ENCODE peak calls at places on chromosomes 1 and 21, in four cellular contexts. One of them, this sample, is unnamed.

GRCh38 chr1:94022471-94023189 is 98.3 kb downstream of the ABCA4 start:
- DNase-seq in upper lobe of left lung: no peak
- DNase-seq in aorta: no peak
- DNase-seq in uterus: no peak
- DNase-seq in this sample: no peak

GRCh38 chr1:38735651-38736161 is 123.9 kb downstream of the RRAGC start:
- DNase-seq in upper lobe of left lung: no peak
- DNase-seq in uterus: no peak
- DNase-seq in aorta: no peak
- DNase-seq in this sample: no peak

GRCh38 chr1:188017921-188018320 is 1189.2 kb downstream of the PLA2G4A start:
- DNase-seq in upper lobe of left lung: no peak
- DNase-seq in uterus: no peak
- DNase-seq in aorta: no peak
- DNase-seq in this sample: no peak

GRCh38 chr1:196698993-196699392 is 47.1 kb downstream of the CFH start:
- DNase-seq in aorta: no peak
- DNase-seq in uterus: no peak
- DNase-seq in upper lobe of left lung: no peak
- DNase-seq in this sample: no peak

GRCh38 chr21:9735421-9735961 is 785.9 kb upstream of the TPTE start:
- DNase-seq in upper lobe of left lung: peak; percentile 81
- DNase-seq in uterus: no peak
- DNase-seq in aorta: peak; percentile 81
- DNase-seq in this sample: no peak

GRCh38 chr1:41537257-41537656 is 52.8 kb upstream of the EDN2 start:
- DNase-seq in uterus: peak; percentile 16
- DNase-seq in upper lobe of left lung: no peak
- DNase-seq in aorta: peak; percentile 78
- DNase-seq in this sample: peak; percentile 24

GRCh38 chr1:160862151-160863061 is at the start of gene CD244:
- DNase-seq in upper lobe of left lung: peak; percentile 15
- DNase-seq in aorta: no peak
- DNase-seq in uterus: no peak
- DNase-seq in this sample: peak; percentile 73

GRCh38 chr1:195030793-195031192 is 1577.4 kb downstream of the KCNT2 start:
- DNase-seq in upper lobe of left lung: peak; percentile 29
- DNase-seq in uterus: no peak
- DNase-seq in aorta: no peak
- DNase-seq in this sample: peak; percentile 32

GRCh38 chr1:48227165-48228013 is 4.9 kb downstream of the SLC5A9 start:
- DNase-seq in uterus: no peak
- DNase-seq in upper lobe of left lung: no peak
- DNase-seq in aorta: no peak
- DNase-seq in this sample: no peak

GRCh38 chr1:230167419-230167852 is 100.4 kb downstream of the GALNT2 start:
- DNase-seq in upper lobe of left lung: peak; percentile 68
- DNase-seq in aorta: no peak
- DNase-seq in uterus: no peak
- DNase-seq in this sample: no peak

GRCh38 chr1:93344886-93345632 is 648 bp upstream of the DR1 start:
- DNase-seq in upper lobe of left lung: no peak
- DNase-seq in aorta: no peak
- DNase-seq in uterus: no peak
- DNase-seq in this sample: no peak

GRCh38 chr1:2050793-2051682 is 827 bp downstream of the PRKCZ start:
- DNase-seq in uterus: no peak
- DNase-seq in aorta: no peak
- DNase-seq in upper lobe of left lung: peak; percentile 85
- DNase-seq in this sample: no peak

GRCh38 chr1:36207339-36207738 is 16.9 kb upstream of the THRAP3 start:
- DNase-seq in upper lobe of left lung: no peak
- DNase-seq in aorta: peak; percentile 92
- DNase-seq in uterus: peak; percentile 53
- DNase-seq in this sample: peak; percentile 74

GRCh38 chr1:207981976-207982375 is 71.1 kb upstream of the CD34 start:
- DNase-seq in uterus: no peak
- DNase-seq in aorta: no peak
- DNase-seq in upper lobe of left lung: no peak
- DNase-seq in this sample: no peak

GRCh38 chr1:218344814-218345672 is at the start of gene TGFB2:
- DNase-seq in aorta: peak; percentile 63
- DNase-seq in upper lobe of left lung: no peak
- DNase-seq in uterus: peak; percentile 63
- DNase-seq in this sample: no peak

GRCh38 chr1:15187175-15187810 is 33.7 kb downstream of the TMEM51 start:
- DNase-seq in uterus: no peak
- DNase-seq in aorta: no peak
- DNase-seq in upper lobe of left lung: no peak
- DNase-seq in this sample: no peak

GRCh38 chr1:8218351-8219092 is 99.4 kb upstream of the SLC45A1 start:
- DNase-seq in aorta: no peak
- DNase-seq in uterus: no peak
- DNase-seq in upper lobe of left lung: no peak
- DNase-seq in this sample: no peak

GRCh38 chr1:62536865-62537264 is 60.5 kb upstream of the ANGPTL3 start:
- DNase-seq in upper lobe of left lung: no peak
- DNase-seq in aorta: no peak
- DNase-seq in uterus: no peak
- DNase-seq in this sample: no peak

GRCh38 chr1:156706647-156707008 is 1.2 kb upstream of the CRABP2 start:
- DNase-seq in aorta: peak; percentile 88
- DNase-seq in upper lobe of left lung: peak; percentile 89
- DNase-seq in uterus: peak; percentile 85
- DNase-seq in this sample: peak; percentile 53

GRCh38 chr1:200429221-200429751 is 19.4 kb upstream of the ZNF281 start:
- DNase-seq in uterus: no peak
- DNase-seq in aorta: no peak
- DNase-seq in upper lobe of left lung: no peak
- DNase-seq in this sample: no peak

GRCh38 chr21:17784604-17785402 is 34.4 kb downstream of the C21orf91 start:
- DNase-seq in uterus: no peak
- DNase-seq in upper lobe of left lung: no peak
- DNase-seq in aorta: no peak
- DNase-seq in this sample: no peak

GRCh38 chr1:201554167-201554600 is 15.3 kb downstream of the NAV1 start:
- DNase-seq in aorta: no peak
- DNase-seq in upper lobe of left lung: no peak
- DNase-seq in uterus: no peak
- DNase-seq in this sample: peak; percentile 35

GRCh38 chr1:245788269-245788668 is 633.5 kb downstream of the KIF26B start:
- DNase-seq in uterus: peak; percentile 32
- DNase-seq in upper lobe of left lung: no peak
- DNase-seq in aorta: no peak
- DNase-seq in this sample: no peak

GRCh38 chr1:101741910-101742309 is 254.8 kb downstream of the OLFM3 start:
- DNase-seq in aorta: no peak
- DNase-seq in uterus: no peak
- DNase-seq in upper lobe of left lung: no peak
- DNase-seq in this sample: no peak

GRCh38 chr1:205920159-205920558 is 23.1 kb downstream of the SLC26A9 start:
- DNase-seq in aorta: peak; percentile 86
- DNase-seq in upper lobe of left lung: no peak
- DNase-seq in uterus: no peak
- DNase-seq in this sample: peak; percentile 83

GRCh38 chr1:115492880-115493279 is 148.9 kb upstream of the VANGL1 start:
- DNase-seq in upper lobe of left lung: peak; percentile 10
- DNase-seq in uterus: no peak
- DNase-seq in aorta: no peak
- DNase-seq in this sample: no peak

GRCh38 chr1:117466761-117467160 is 99.5 kb downstream of the MAN1A2 start:
- DNase-seq in aorta: no peak
- DNase-seq in upper lobe of left lung: no peak
- DNase-seq in uterus: no peak
- DNase-seq in this sample: no peak

DNA sequence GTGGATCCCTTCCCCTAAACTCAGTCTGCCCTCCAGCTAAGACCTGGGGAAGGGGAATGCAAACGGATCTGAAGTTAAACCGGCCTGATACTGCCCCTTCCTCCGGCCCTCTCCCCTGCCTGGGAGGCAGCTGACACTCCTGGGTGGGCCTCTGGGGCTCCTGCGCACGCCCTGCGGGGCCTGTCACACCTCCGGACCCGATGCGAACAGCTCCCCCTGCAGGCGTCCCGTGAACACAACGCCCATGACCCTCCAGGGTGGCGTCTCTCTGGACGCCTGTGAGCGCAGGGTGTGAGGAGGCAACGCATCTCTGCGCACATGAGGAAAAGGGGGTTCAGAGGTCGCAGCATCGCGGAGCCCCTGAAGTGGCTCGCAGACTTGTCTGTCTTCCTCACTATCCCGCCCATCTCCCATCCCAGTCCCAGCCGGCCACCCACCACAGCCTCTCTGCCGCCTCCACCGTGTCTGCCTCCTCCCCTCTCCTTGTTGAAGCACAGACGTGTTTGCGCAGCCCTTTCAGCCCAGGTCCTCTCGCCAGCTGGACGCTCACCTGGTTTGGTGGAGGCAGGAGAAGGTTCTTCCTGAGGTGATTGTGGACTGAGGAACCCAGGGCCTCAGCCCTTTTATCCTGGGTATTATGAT is 421 bp upstream of the LCE3A start:
- DNase-seq in upper lobe of left lung: peak; percentile 62
- DNase-seq in uterus: no peak
- DNase-seq in aorta: no peak
- DNase-seq in this sample: no peak
- H3K9me3 ChIP-seq in upper lobe of left lung: peaks cover 10% of the 10 kb centered on the region
- H3K9me3 ChIP-seq in uterus: no peaks in the 10 kb centered on the region
- H3K9me3 ChIP-seq in aorta: peaks cover 2% of the 10 kb centered on the region
- H3K9me3 ChIP-seq in this sample: peaks cover 16% of the 10 kb centered on the region

DNA sequence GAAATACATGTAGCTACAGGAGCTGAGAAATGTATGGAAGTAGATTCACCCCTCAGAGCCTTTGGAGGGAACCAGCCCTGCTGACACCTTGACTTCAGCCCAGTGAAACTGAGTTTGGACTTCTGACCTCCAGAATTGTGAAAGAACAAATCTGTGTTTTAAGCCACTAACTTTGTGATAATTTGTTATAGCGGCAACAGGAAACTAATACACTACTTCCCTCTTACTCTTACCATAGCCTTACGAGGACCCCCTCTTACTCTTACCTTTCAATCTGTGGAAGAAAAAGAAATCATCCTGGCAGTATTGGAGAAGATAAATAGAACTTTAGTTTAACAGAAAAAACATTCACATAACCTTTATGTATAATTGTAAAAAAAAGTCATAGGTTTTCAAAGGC is 353.6 kb upstream of the USP24 start:
- DNase-seq in upper lobe of left lung: no peak
- DNase-seq in aorta: no peak
- DNase-seq in uterus: no peak
- DNase-seq in this sample: no peak
- H3K27ac ChIP-seq in upper lobe of left lung: no peak overlapping the region
- H3K27ac ChIP-seq in aorta: no peak overlapping the region
- H3K27ac ChIP-seq in uterus: no peak overlapping the region
- H3K27ac ChIP-seq in this sample: no peak overlapping the region

DNA sequence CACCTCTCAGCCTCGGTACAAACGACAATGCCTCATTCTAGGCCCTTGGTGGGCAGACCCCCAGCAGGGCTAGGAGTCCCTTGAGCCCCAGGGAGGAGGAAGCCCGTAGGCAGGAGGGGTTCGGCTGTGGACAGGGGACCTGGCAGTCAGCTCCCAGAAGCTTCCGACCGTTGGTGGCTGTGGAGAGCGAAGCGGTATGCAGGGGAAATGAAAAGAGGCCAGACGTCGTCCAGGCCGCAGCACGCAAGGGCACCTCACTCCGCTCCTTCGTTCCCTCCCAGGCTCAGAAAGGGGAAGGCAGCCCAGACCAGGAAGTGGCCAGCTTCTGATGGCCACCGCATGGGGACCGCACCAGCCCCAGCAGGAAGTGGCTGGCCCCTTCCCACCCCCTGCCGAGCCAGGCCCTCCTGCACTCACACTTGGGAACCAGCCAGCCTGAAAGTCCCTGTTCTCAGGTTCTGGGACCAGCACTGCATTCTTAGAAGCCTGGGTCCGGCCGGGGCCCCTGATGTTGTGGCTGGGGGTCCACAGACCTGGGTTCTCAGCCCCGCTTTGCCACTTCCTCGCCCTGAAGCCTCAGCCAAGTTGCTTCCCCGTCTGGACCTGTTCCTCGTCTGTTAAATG is 103.9 kb upstream of the RUNX3 start:
- DNase-seq in uterus: no peak
- DNase-seq in aorta: no peak
- DNase-seq in upper lobe of left lung: no peak
- DNase-seq in this sample: peak; percentile 80
- H3K4me1 ChIP-seq in uterus: no peaks in the 10 kb centered on the region
- H3K4me1 ChIP-seq in aorta: no peaks in the 10 kb centered on the region
- H3K4me1 ChIP-seq in upper lobe of left lung: peaks cover 42% of the 10 kb centered on the region
- H3K4me1 ChIP-seq in this sample: peaks cover 50% of the 10 kb centered on the region

GRCh38 chr1:68827261-68827660 is 330.4 kb upstream of the DEPDC1 start:
- DNase-seq in aorta: no peak
- DNase-seq in uterus: no peak
- DNase-seq in upper lobe of left lung: no peak
- DNase-seq in this sample: no peak

GRCh38 chr1:68828013-68828412 is 331.1 kb upstream of the DEPDC1 start:
- DNase-seq in uterus: no peak
- DNase-seq in upper lobe of left lung: no peak
- DNase-seq in aorta: no peak
- DNase-seq in this sample: no peak

GRCh38 chr1:68826861-68827260 is 330.0 kb upstream of the DEPDC1 start:
- DNase-seq in upper lobe of left lung: no peak
- DNase-seq in uterus: no peak
- DNase-seq in aorta: no peak
- DNase-seq in this sample: no peak

GRCh38 chr1:68831281-68831680 is 334.4 kb upstream of the DEPDC1 start:
- DNase-seq in uterus: no peak
- DNase-seq in aorta: no peak
- DNase-seq in upper lobe of left lung: no peak
- DNase-seq in this sample: no peak
- H3K9me3 ChIP-seq in uterus: no peaks in the 10 kb centered on the region
- H3K9me3 ChIP-seq in aorta: peaks cover 3% of the 10 kb centered on the region
- H3K9me3 ChIP-seq in upper lobe of left lung: peaks cover 5% of the 10 kb centered on the region
- H3K9me3 ChIP-seq in this sample: peaks cover 16% of the 10 kb centered on the region

GRCh38 chr1:161958425-161958824 is 65.2 kb downstream of the OLFML2B start:
- DNase-seq in upper lobe of left lung: no peak
- DNase-seq in uterus: no peak
- DNase-seq in aorta: no peak
- DNase-seq in this sample: no peak

GRCh38 chr1:161966076-161966475 is 57.6 kb downstream of the OLFML2B start:
- DNase-seq in uterus: no peak
- DNase-seq in aorta: no peak
- DNase-seq in upper lobe of left lung: no peak
- DNase-seq in this sample: no peak

GRCh38 chr1:161962094-161962887 is 61.4 kb downstream of the OLFML2B start:
- DNase-seq in uterus: no peak
- DNase-seq in upper lobe of left lung: no peak
- DNase-seq in aorta: no peak
- DNase-seq in this sample: no peak
- H3K27ac ChIP-seq in uterus: peak overlapping the region; percentile 79
- H3K27ac ChIP-seq in upper lobe of left lung: peak overlapping the region; percentile 45
- H3K27ac ChIP-seq in aorta: peak overlapping the region; percentile 54
- H3K27ac ChIP-seq in this sample: peak overlapping the region; percentile 42

This sample was measured in lower lobe of right lung.